ENCODE peak calls at places on chromosome 3, in four cellular contexts. E, Q, K and B are unnamed samples.

GRCh38 chr3:105793040-105793439 is 75.8 kb downstream of the CBLB start:
- DNase-seq in E (no peak), Q (no peak), K (no peak), B (no peak)

GRCh38 chr3:192830279-192831110 is 87.2 kb downstream of the MB21D2 start:
- DNase-seq in E (no peak), Q (no peak), K (no peak), B (no peak)

GRCh38 chr3:70855139-70855538 is 542.7 kb upstream of the MDFIC2 start:
- DNase-seq in E (no peak), Q (no peak), K (no peak), B (no peak)

GRCh38 chr3:122789585-122790273 is 3.9 kb downstream of the HSPBAP1 start:
- DNase-seq in E (no peak), Q (no peak), K (no peak), B (no peak)

GRCh38 chr3:119352235-119352634 is 58.1 kb downstream of the ARHGAP31 start:
- DNase-seq in E (no peak), Q (no peak), K (no peak), B (no peak)

GRCh38 chr3:18010001-18010400 is 267.6 kb upstream of the TBC1D5 start:
- DNase-seq in E (no peak), Q (no peak), K (no peak), B (no peak)

GRCh38 chr3:44894485-44894884 is 20.1 kb downstream of the TGM4 start:
- DNase-seq in E (no peak), Q (peak), K (no peak), B (no peak)

GRCh38 chr3:141386080-141386594 is 17.8 kb downstream of the ZBTB38 start:
- DNase-seq in E (no peak), Q (no peak), K (no peak), B (no peak)

GRCh38 chr3:9021610-9022009 is 58.3 kb upstream of the RAD18 start:
- DNase-seq in E (no peak), Q (no peak), K (no peak), B (no peak)

GRCh38 chr3:137026701-137027100 is 68.9 kb downstream of the IL20RB start:
- DNase-seq in E (no peak), Q (no peak), K (no peak), B (no peak)

GRCh38 chr3:46455231-46456115 is 9.2 kb downstream of the LTF start:
- DNase-seq in E (no peak), Q (no peak), K (no peak), B (no peak)

GRCh38 chr3:15258720-15259119 is 52.7 kb downstream of the CAPN7 start:
- DNase-seq in E (no peak), Q (no peak), K (no peak), B (no peak)

GRCh38 chr3:62376906-62377865 is 3.8 kb upstream of the FEZF2 start:
- DNase-seq in E (no peak), Q (no peak), K (no peak), B (no peak)

GRCh38 chr3:1404270-1404669 is 311.4 kb downstream of the CNTN6 start:
- DNase-seq in E (no peak), Q (no peak), K (no peak), B (no peak)

GRCh38 chr3:11907667-11908660 is 61.3 kb upstream of the TAMM41 start:
- DNase-seq in E (no peak), Q (no peak), K (no peak), B (no peak)
- H3K4me3 ChIP-seq in E (no peak), Q (no peak), K (no peak), B (no peak)

GRCh38 chr3:166760114-166760513 is 620.0 kb downstream of the ZBBX start:
- DNase-seq in E (no peak), Q (no peak), K (no peak), B (no peak)

DNA sequence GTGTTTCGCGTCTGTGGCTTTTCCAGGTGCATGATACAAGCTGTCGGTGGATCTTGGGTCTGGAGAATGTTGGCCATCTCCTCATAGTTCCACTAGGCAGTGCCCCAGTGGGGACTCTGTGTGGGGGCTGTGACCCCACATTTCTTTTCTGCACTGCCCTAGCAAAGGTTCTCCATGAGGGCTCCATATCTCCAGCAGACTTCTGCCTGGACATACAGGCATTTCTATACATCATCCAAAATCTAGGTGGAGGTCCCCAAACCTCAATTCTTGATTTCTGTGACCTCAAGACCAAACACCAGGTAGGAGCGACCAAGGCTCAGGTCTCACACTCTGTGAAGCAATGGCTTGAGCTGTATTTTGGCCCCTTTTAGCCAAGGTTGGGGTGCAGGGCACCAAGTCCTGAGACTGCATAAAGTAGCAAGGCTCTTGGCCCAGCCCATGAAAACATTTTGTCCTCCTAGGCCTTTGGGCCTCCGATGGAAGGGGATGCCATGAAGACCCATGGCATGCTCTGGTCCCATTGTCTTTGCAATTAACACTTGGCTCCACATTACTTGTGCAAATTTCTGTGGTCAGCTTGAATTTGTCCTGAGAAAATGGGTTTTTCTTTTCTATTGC is 615.3 kb downstream of the ZBBX start:
- DNase-seq in E (no peak), Q (no peak), K (no peak), B (no peak)
- TF ChIP-seq CTCF in E (no peak), Q (no peak), K (no peak), B (no peak)

DNA sequence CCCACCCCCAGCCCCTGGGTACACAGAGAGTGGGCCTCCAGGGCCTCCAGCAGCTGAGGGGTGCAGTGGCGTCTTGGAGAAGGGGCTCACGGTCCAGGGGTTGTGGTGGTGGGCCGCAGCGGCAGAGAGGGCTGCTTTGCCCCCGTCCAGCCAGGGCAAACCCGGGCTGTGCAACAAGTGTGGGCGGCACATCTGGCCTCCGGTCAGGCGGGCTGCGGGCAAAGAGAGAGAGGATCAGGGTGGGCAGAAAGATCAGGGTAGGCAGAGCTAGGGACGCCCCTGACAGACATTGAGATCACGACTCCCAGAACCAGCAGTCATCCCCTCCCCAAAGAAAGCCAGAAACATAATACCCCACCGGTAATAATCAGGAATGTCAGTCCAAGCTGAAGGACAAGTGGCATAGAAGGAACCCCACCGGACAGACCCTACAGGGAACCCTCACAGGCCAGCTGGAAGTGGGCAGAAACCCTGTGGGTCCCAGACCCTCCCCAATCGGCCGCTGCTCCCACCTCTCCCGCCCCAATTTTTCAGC is 6.8 kb downstream of the GATA2 start:
- DNase-seq in E (no peak), Q (no peak), K (peak), B (no peak)
- H3K4me3 ChIP-seq in E (peak), Q (peak), K (peak), B (peak)

GRCh38 chr3:81216192-81216591 is 545.3 kb downstream of the GBE1 start:
- DNase-seq in E (no peak), Q (no peak), K (no peak), B (no peak)

GRCh38 chr3:81214626-81215025 is 546.8 kb downstream of the GBE1 start:
- DNase-seq in E (no peak), Q (no peak), K (no peak), B (no peak)

GRCh38 chr3:81218023-81218422 is 543.4 kb downstream of the GBE1 start:
- DNase-seq in E (no peak), Q (no peak), K (no peak), B (no peak)
- TF ChIP-seq CTCF in E (no peak), Q (no peak), K (peak), B (no peak)

DNA sequence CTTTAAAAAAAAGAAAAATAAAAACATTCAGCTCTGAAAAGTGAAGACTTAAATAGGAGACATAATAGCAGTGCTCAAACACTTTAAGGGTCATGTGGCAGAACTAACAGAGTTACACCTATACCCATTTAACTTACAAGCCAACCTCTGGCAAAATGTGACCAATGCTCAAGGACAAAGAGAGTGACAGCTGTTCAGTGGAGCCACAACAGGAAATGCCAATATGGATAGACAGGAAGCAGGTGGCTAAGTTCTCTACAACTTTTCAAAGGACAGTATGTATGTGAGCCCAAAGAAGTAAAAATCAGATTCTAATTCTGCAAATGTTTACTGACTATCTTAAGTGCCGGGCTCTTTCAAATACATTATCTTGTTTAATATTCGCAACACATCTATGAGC is 3.4 kb downstream of the TMCC1 start:
- DNase-seq in E (no peak), Q (no peak), K (no peak), B (no peak)
- H3K4me3 ChIP-seq in E (no peak), Q (no peak), K (no peak), B (no peak)

GRCh38 chr3:52986938-52987337 is 58.9 kb downstream of the SFMBT1 start:
- DNase-seq in E (no peak), Q (no peak), K (no peak), B (no peak)
- TF ChIP-seq CTCF in E (no peak), Q (no peak), K (peak), B (peak)

DNA sequence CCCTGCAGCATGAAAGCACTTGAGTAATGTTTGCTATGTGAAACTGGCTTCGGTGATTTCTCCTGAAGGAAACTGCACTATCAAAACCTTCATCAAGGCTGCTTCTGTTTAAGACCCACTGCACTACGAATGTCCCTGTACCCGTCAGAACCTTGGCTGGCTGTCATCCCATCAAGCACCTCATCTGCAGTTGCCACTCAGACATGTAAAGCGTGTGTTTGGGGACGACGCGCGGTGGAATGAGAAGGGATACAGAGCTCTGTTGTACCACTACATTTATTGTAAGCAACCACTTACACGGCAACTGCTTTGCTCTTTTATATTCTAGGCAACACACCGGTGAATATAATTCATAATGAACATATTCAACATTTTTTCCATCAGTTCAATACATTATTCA is 147.6 kb downstream of the TIGIT start:
- DNase-seq in E (no peak), Q (no peak), K (no peak), B (no peak)
- H3K4me3 ChIP-seq in E (no peak), Q (no peak), K (no peak), B (no peak)

DNA sequence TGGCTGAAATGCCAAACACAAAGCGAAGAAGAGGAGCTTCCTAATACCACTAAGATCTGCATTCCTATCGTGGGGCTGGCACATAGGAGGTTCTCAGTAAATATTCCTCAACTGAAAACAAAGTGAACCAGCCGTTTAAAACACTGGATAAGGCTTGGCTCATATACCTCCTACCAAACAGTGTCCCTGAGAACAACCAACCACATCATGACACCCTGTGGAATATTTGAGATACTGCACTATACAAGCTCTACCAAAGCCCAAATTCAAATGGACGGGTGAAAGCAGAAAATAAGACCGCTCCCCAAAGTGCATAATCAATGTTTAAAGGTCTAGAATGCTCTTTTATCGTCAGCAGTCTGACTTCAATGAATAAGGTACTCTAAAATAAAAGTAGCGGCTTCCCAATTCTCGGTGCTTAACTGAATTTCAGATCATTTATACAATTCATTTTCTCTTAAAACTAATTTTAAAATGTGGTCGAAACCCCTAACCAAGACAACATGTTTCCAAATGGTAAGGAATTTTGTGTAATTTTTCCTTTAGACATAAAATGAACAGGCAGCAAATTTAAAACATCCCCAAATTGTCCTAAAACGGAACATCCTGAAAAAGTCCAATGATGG is 425.8 kb downstream of the ERC2 start:
- DNase-seq in E (no peak), Q (no peak), K (no peak), B (peak)
- TF ChIP-seq CTCF in E (no peak), Q (peak), K (peak), B (peak)

GRCh38 chr3:182793663-182794454 is 555 bp downstream of the ATP11B start:
- DNase-seq in E (peak), Q (peak), K (no peak), B (no peak)

GRCh38 chr3:182795383-182795782 is 2.1 kb downstream of the ATP11B start:
- DNase-seq in E (no peak), Q (no peak), K (no peak), B (no peak)

GRCh38 chr3:182794455-182794773 is 1.1 kb downstream of the ATP11B start:
- DNase-seq in E (no peak), Q (no peak), K (no peak), B (no peak)

GRCh38 chr3:182796310-182796709 is 3.0 kb downstream of the ATP11B start:
- DNase-seq in E (no peak), Q (no peak), K (no peak), B (no peak)

DNA sequence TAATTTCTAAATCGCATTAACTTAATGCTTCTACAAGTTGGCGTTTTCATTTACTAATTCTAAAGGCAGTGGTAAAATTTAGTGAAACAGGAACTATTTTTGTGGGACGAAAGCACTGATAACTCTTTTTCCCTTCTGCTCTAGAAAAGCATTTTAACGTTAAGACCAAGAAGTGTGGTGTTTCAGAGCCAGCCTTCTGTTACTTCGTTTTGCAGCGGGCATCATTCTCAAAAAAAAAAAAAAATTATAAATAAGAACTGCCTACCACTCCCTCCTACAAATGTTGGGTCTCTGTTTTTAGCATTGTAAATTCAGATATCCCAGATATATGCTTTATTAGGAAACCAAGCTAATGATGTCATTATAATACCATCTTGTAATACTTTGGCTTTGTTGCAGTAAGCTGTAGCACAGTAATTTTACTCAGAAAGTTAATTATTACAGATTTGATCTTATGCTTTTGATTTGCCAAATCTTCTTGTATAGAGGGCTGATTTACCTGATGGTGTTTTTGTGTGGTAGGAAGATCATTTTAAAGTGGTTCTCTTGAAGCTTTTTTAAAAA is 1.6 kb downstream of the ATP11B start:
- DNase-seq in E (no peak), Q (no peak), K (no peak), B (no peak)
- H3K4me3 ChIP-seq in E (peak), Q (peak), K (peak), B (peak)

GRCh38 chr3:52210037-52210436 is 12.1 kb downstream of the ALAS1 start:
- DNase-seq in E (no peak), Q (no peak), K (no peak), B (no peak)
- TF ChIP-seq CTCF in E (no peak), Q (no peak), K (no peak), B (no peak)